ENCODE peak calls at places on chromosomes 11 and 22, in nine cellular contexts. F is pancreas, T is K562, U is right atrium auricular region, R is cardiac muscle cell, J is fibroblast of lung, V is heart right ventricle, K is DND-41, I is transverse colon. G is an unnamed sample.

GRCh38 chr22:44172370-44173108 is 8.2 kb upstream of the PARVG start:
- DNase-seq in F (peak; percentile 59), T (no peak), U (peak; percentile 83), R (no peak), J (no peak), V (peak; percentile 32), K (no peak), I (peak; percentile 54), G (no peak)

GRCh38 chr22:46007003-46007847 is 30.3 kb upstream of the WNT7B start:
- DNase-seq in F (no peak), T (no peak), U (peak; percentile 83), R (peak; percentile 82), J (peak; percentile 88), V (peak; percentile 68), K (no peak), I (peak; percentile 45), G (peak; percentile 76)

GRCh38 chr11:62573006-62573591 is 592 bp downstream of the EEF1G start:
- DNase-seq in F (no peak), T (no peak), U (no peak), R (peak; percentile 30), J (no peak), V (no peak), K (peak; percentile 51), I (no peak), G (no peak)

GRCh38 chr11:11989774-11990744 is 18.4 kb downstream of the DKK3 start:
- DNase-seq in F (no peak), T (no peak), U (peak; percentile 56), R (peak; percentile 69), J (peak; percentile 38), V (no peak), K (no peak), I (no peak), G (no peak)

GRCh38 chr22:49207008-49207775 is 620.5 kb downstream of the BRD1 start:
- DNase-seq in F (no peak), T (no peak), U (peak; percentile 46), R (no peak), J (no peak), V (no peak), K (no peak), I (no peak), G (no peak)

GRCh38 chr11:122145715-122146274 is 29.8 kb upstream of the BLID start:
- DNase-seq in F (no peak), T (no peak), U (no peak), R (no peak), J (peak; percentile 73), V (no peak), K (no peak), I (no peak), G (no peak)

GRCh38 chr11:61022311-61023085 is 51.0 kb downstream of the CD6 start:
- DNase-seq in F (no peak), T (no peak), U (no peak), R (no peak), J (no peak), V (no peak), K (no peak), I (no peak), G (no peak)

GRCh38 chr11:112525270-112525669 is 264.6 kb upstream of the PLET1 start:
- DNase-seq in F (no peak), T (no peak), U (peak; percentile 73), R (peak; percentile 52), J (peak; percentile 12), V (peak; percentile 7), K (peak; percentile 64), I (peak; percentile 29), G (no peak)

GRCh38 chr11:61174275-61174674 is 13.0 kb upstream of the VPS37C start:
- DNase-seq in F (peak; percentile 81), T (no peak), U (no peak), R (no peak), J (no peak), V (no peak), K (no peak), I (no peak), G (no peak)

GRCh38 chr22:44316393-44317162 is 3.8 kb upstream of the SHISAL1 start:
- DNase-seq in F (no peak), T (no peak), U (no peak), R (no peak), J (peak; percentile 73), V (no peak), K (no peak), I (no peak), G (no peak)

GRCh38 chr11:8049084-8049483 is 31.9 kb upstream of the TUB start:
- DNase-seq in F (no peak), T (no peak), U (peak; percentile 47), R (no peak), J (no peak), V (no peak), K (no peak), I (no peak), G (no peak)

GRCh38 chr11:27934830-27935145 is 173.2 kb downstream of the KIF18A start:
- DNase-seq in F (no peak), T (no peak), U (no peak), R (peak; percentile 93), J (peak; percentile 98), V (no peak), K (no peak), I (no peak), G (peak; percentile 30)

GRCh38 chr11:105052487-105052886 is 7.4 kb upstream of the CARD16 start:
- DNase-seq in F (no peak), T (no peak), U (no peak), R (no peak), J (no peak), V (no peak), K (no peak), I (no peak), G (no peak)

GRCh38 chr22:49749227-49749626 is 78.4 kb downstream of the BRD1 start:
- DNase-seq in F (no peak), T (no peak), U (peak; percentile 30), R (no peak), J (no peak), V (no peak), K (peak; percentile 0), I (no peak), G (no peak)

GRCh38 chr11:12642040-12642439 is 32.2 kb upstream of the TEAD1 start:
- DNase-seq in F (no peak), T (no peak), U (no peak), R (peak; percentile 56), J (peak; percentile 77), V (no peak), K (no peak), I (no peak), G (no peak)

GRCh38 chr22:48486163-48486957 is 1341.3 kb downstream of the BRD1 start:
- DNase-seq in F (no peak), T (no peak), U (no peak), R (no peak), J (no peak), V (no peak), K (no peak), I (no peak), G (no peak)

GRCh38 chr11:128210148-128210940 is 377.0 kb downstream of the ETS1 start:
- DNase-seq in F (peak; percentile 44), T (no peak), U (no peak), R (peak; percentile 96), J (peak; percentile 98), V (peak; percentile 20), K (no peak), I (peak; percentile 51), G (peak; percentile 99)

GRCh38 chr11:32215157-32215556 is 124.3 kb downstream of the RCN1 start:
- DNase-seq in F (no peak), T (no peak), U (no peak), R (no peak), J (no peak), V (no peak), K (no peak), I (no peak), G (no peak)

GRCh38 chr11:90874971-90875370 is 652.1 kb upstream of the CHORDC1 start:
- DNase-seq in F (no peak), T (no peak), U (no peak), R (no peak), J (no peak), V (no peak), K (no peak), I (no peak), G (no peak)
- H3K9me3 ChIP-seq in F (no peaks in the 10 kb centered on the region), T (no peaks in the 10 kb centered on the region), U (peaks cover 3% of the 10 kb centered on the region), R (no peaks in the 10 kb centered on the region), J (no peaks in the 10 kb centered on the region), V (peaks cover 7% of the 10 kb centered on the region), K (no peaks in the 10 kb centered on the region), I (no peaks in the 10 kb centered on the region), G (no peaks in the 10 kb centered on the region)

GRCh38 chr11:16605440-16605970 is 132.9 kb upstream of the C11orf58 start:
- DNase-seq in F (peak; percentile 40), T (peak; percentile 36), U (no peak), R (peak; percentile 40), J (peak; percentile 26), V (peak; percentile 52), K (no peak), I (peak; percentile 22), G (no peak)

GRCh38 chr11:16604784-16605439 is 133.5 kb upstream of the C11orf58 start:
- DNase-seq in F (peak; percentile 54), T (peak; percentile 64), U (no peak), R (peak; percentile 59), J (peak; percentile 45), V (peak; percentile 46), K (no peak), I (peak; percentile 59), G (no peak)

GRCh38 chr11:16603890-16604783 is 134.3 kb upstream of the C11orf58 start:
- DNase-seq in F (peak; percentile 47), T (peak; percentile 60), U (peak; percentile 75), R (peak; percentile 54), J (peak; percentile 45), V (peak; percentile 73), K (no peak), I (peak; percentile 46), G (no peak)

GRCh38 chr11:16605971-16606783 is 132.3 kb upstream of the C11orf58 start:
- DNase-seq in F (peak; percentile 81), T (peak; percentile 76), U (peak; percentile 98), R (peak; percentile 94), J (peak; percentile 87), V (peak; percentile 94), K (peak; percentile 33), I (peak; percentile 92), G (peak; percentile 56)

GRCh38 chr11:16603245-16603644 is 135.2 kb upstream of the C11orf58 start:
- DNase-seq in F (no peak), T (peak; percentile 19), U (no peak), R (no peak), J (no peak), V (peak; percentile 34), K (no peak), I (no peak), G (no peak)
- TF ChIP-seq CTCF in F (no peak), T (peak; percentile 52), U (peak; percentile 45), R (no peak), J (no peak), V (peak; percentile 38), K (no peak), I (no peak), G (peak; percentile 55)

DNA sequence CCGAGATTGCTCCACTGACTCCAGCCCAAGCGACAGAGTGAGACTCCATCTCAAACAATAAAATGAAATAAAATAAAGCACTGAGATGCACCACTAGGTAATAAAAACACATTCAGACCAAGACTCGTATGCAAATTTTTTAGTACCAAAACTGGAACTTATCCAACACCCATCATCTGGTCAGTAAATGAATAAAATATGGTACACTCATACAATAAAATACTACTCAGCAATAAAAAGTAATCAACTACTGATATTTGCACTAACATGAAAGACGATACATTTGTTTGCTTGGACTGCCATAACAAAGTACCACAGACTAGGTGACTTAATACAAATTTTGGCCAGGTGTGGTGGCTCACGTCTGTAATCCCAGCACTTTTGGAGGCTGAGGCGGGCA is 17.8 kb upstream of the POLD3 start:
- DNase-seq in F (no peak), T (no peak), U (no peak), R (no peak), J (no peak), V (no peak), K (no peak), I (no peak), G (no peak)
- H3K4me1 ChIP-seq in F (peaks cover 22% of the 10 kb centered on the region), T (no peaks in the 10 kb centered on the region), U (no peaks in the 10 kb centered on the region), R (no peaks in the 10 kb centered on the region), J (no peaks in the 10 kb centered on the region), V (no peaks in the 10 kb centered on the region), K (no peaks in the 10 kb centered on the region), I (peaks cover 19% of the 10 kb centered on the region), G (no peaks in the 10 kb centered on the region)

GRCh38 chr11:133797542-133797941 is 47.8 kb downstream of the SPATA19 start:
- DNase-seq in F (no peak), T (no peak), U (no peak), R (no peak), J (no peak), V (no peak), K (no peak), I (no peak), G (no peak)
- H3K9me3 ChIP-seq in F (no peaks in the 10 kb centered on the region), T (no peaks in the 10 kb centered on the region), U (peaks cover 13% of the 10 kb centered on the region), R (no peaks in the 10 kb centered on the region), J (no peaks in the 10 kb centered on the region), V (peaks cover 21% of the 10 kb centered on the region), K (no peaks in the 10 kb centered on the region), I (no peaks in the 10 kb centered on the region), G (peaks cover 2% of the 10 kb centered on the region)

G was measured in keratinocyte.